ENCODE peak calls at places on chromosomes 16 and 17, in five cellular contexts. One of them, this sample, is unnamed.

GRCh38 chr17:75077490-75078096 is 10.2 kb upstream of the SLC16A5 start:
- DNase-seq in stimulated activated CD8-positive, alpha-beta memory T cell treated with anti-CD3 and anti-CD28 coated beads, Interleukin-4, amount 100 ng/mL, for 1 hour: peak
- DNase-seq in NCI-H1092 treated with DMSO at 0.1 percent for 48 hours: peak
- DNase-seq in activated naive CD8-positive, alpha-beta T cell treated with anti-CD3 and anti-CD28 coated beads for 36 hours: peak
- DNase-seq in COR-L47: no peak
- DNase-seq in this sample: peak

GRCh38 chr17:54948380-54948779 is 20.1 kb downstream of the COX11 start:
- DNase-seq in stimulated activated CD8-positive, alpha-beta memory T cell treated with anti-CD3 and anti-CD28 coated beads, Interleukin-4, amount 100 ng/mL, for 1 hour: no peak
- DNase-seq in NCI-H1092 treated with DMSO at 0.1 percent for 48 hours: no peak
- DNase-seq in activated naive CD8-positive, alpha-beta T cell treated with anti-CD3 and anti-CD28 coated beads for 36 hours: peak
- DNase-seq in COR-L47: no peak
- DNase-seq in this sample: no peak

GRCh38 chr17:79838541-79839274 is 532 bp downstream of the CBX4 start:
- DNase-seq in stimulated activated CD8-positive, alpha-beta memory T cell treated with anti-CD3 and anti-CD28 coated beads, Interleukin-4, amount 100 ng/mL, for 1 hour: no peak
- DNase-seq in NCI-H1092 treated with DMSO at 0.1 percent for 48 hours: peak
- DNase-seq in activated naive CD8-positive, alpha-beta T cell treated with anti-CD3 and anti-CD28 coated beads for 36 hours: peak
- DNase-seq in COR-L47: no peak
- DNase-seq in this sample: peak

GRCh38 chr16:82605863-82606620 is 20.7 kb upstream of the CDH13 start:
- DNase-seq in stimulated activated CD8-positive, alpha-beta memory T cell treated with anti-CD3 and anti-CD28 coated beads, Interleukin-4, amount 100 ng/mL, for 1 hour: no peak
- DNase-seq in NCI-H1092 treated with DMSO at 0.1 percent for 48 hours: no peak
- DNase-seq in activated naive CD8-positive, alpha-beta T cell treated with anti-CD3 and anti-CD28 coated beads for 36 hours: no peak
- DNase-seq in COR-L47: no peak
- DNase-seq in this sample: no peak

GRCh38 chr17:44599298-44600175 is 42.3 kb downstream of the FZD2 start:
- DNase-seq in stimulated activated CD8-positive, alpha-beta memory T cell treated with anti-CD3 and anti-CD28 coated beads, Interleukin-4, amount 100 ng/mL, for 1 hour: no peak
- DNase-seq in NCI-H1092 treated with DMSO at 0.1 percent for 48 hours: peak
- DNase-seq in activated naive CD8-positive, alpha-beta T cell treated with anti-CD3 and anti-CD28 coated beads for 36 hours: no peak
- DNase-seq in COR-L47: no peak
- DNase-seq in this sample: no peak

GRCh38 chr17:29633886-29634285 is 11.2 kb upstream of the CORO6 start:
- DNase-seq in stimulated activated CD8-positive, alpha-beta memory T cell treated with anti-CD3 and anti-CD28 coated beads, Interleukin-4, amount 100 ng/mL, for 1 hour: no peak
- DNase-seq in NCI-H1092 treated with DMSO at 0.1 percent for 48 hours: no peak
- DNase-seq in activated naive CD8-positive, alpha-beta T cell treated with anti-CD3 and anti-CD28 coated beads for 36 hours: no peak
- DNase-seq in COR-L47: no peak
- DNase-seq in this sample: no peak

GRCh38 chr16:53224932-53225533 is 170.2 kb downstream of the CHD9 start:
- DNase-seq in stimulated activated CD8-positive, alpha-beta memory T cell treated with anti-CD3 and anti-CD28 coated beads, Interleukin-4, amount 100 ng/mL, for 1 hour: no peak
- DNase-seq in NCI-H1092 treated with DMSO at 0.1 percent for 48 hours: no peak
- DNase-seq in activated naive CD8-positive, alpha-beta T cell treated with anti-CD3 and anti-CD28 coated beads for 36 hours: no peak
- DNase-seq in COR-L47: no peak
- DNase-seq in this sample: no peak

GRCh38 chr16:85369741-85370528 is 243.2 kb upstream of the GSE1 start:
- DNase-seq in stimulated activated CD8-positive, alpha-beta memory T cell treated with anti-CD3 and anti-CD28 coated beads, Interleukin-4, amount 100 ng/mL, for 1 hour: no peak
- DNase-seq in NCI-H1092 treated with DMSO at 0.1 percent for 48 hours: peak
- DNase-seq in activated naive CD8-positive, alpha-beta T cell treated with anti-CD3 and anti-CD28 coated beads for 36 hours: peak
- DNase-seq in COR-L47: no peak
- DNase-seq in this sample: no peak

GRCh38 chr17:1110524-1110843 is 69.3 kb downstream of the ABR start:
- DNase-seq in stimulated activated CD8-positive, alpha-beta memory T cell treated with anti-CD3 and anti-CD28 coated beads, Interleukin-4, amount 100 ng/mL, for 1 hour: no peak
- DNase-seq in NCI-H1092 treated with DMSO at 0.1 percent for 48 hours: no peak
- DNase-seq in activated naive CD8-positive, alpha-beta T cell treated with anti-CD3 and anti-CD28 coated beads for 36 hours: no peak
- DNase-seq in COR-L47: no peak
- DNase-seq in this sample: no peak

GRCh38 chr16:75948441-75948840 is 222.2 kb upstream of the CPHXL start:
- DNase-seq in stimulated activated CD8-positive, alpha-beta memory T cell treated with anti-CD3 and anti-CD28 coated beads, Interleukin-4, amount 100 ng/mL, for 1 hour: no peak
- DNase-seq in NCI-H1092 treated with DMSO at 0.1 percent for 48 hours: no peak
- DNase-seq in activated naive CD8-positive, alpha-beta T cell treated with anti-CD3 and anti-CD28 coated beads for 36 hours: no peak
- DNase-seq in COR-L47: no peak
- DNase-seq in this sample: peak

GRCh38 chr16:2719328-2720062 is 529 bp downstream of the PRSS27 start:
- DNase-seq in stimulated activated CD8-positive, alpha-beta memory T cell treated with anti-CD3 and anti-CD28 coated beads, Interleukin-4, amount 100 ng/mL, for 1 hour: no peak
- DNase-seq in NCI-H1092 treated with DMSO at 0.1 percent for 48 hours: no peak
- DNase-seq in activated naive CD8-positive, alpha-beta T cell treated with anti-CD3 and anti-CD28 coated beads for 36 hours: no peak
- DNase-seq in COR-L47: no peak
- DNase-seq in this sample: no peak

GRCh38 chr17:7513850-7514419 is 29.8 kb downstream of the POLR2A start:
- DNase-seq in stimulated activated CD8-positive, alpha-beta memory T cell treated with anti-CD3 and anti-CD28 coated beads, Interleukin-4, amount 100 ng/mL, for 1 hour: no peak
- DNase-seq in NCI-H1092 treated with DMSO at 0.1 percent for 48 hours: no peak
- DNase-seq in activated naive CD8-positive, alpha-beta T cell treated with anti-CD3 and anti-CD28 coated beads for 36 hours: no peak
- DNase-seq in COR-L47: no peak
- DNase-seq in this sample: no peak

GRCh38 chr16:87324411-87325275 is 7.5 kb upstream of the C16orf95 start:
- DNase-seq in stimulated activated CD8-positive, alpha-beta memory T cell treated with anti-CD3 and anti-CD28 coated beads, Interleukin-4, amount 100 ng/mL, for 1 hour: no peak
- DNase-seq in NCI-H1092 treated with DMSO at 0.1 percent for 48 hours: peak
- DNase-seq in activated naive CD8-positive, alpha-beta T cell treated with anti-CD3 and anti-CD28 coated beads for 36 hours: peak
- DNase-seq in COR-L47: peak
- DNase-seq in this sample: no peak

GRCh38 chr17:4554441-4554996 is 665 bp downstream of the MYBBP1A start:
- DNase-seq in stimulated activated CD8-positive, alpha-beta memory T cell treated with anti-CD3 and anti-CD28 coated beads, Interleukin-4, amount 100 ng/mL, for 1 hour: no peak
- DNase-seq in NCI-H1092 treated with DMSO at 0.1 percent for 48 hours: no peak
- DNase-seq in activated naive CD8-positive, alpha-beta T cell treated with anti-CD3 and anti-CD28 coated beads for 36 hours: no peak
- DNase-seq in COR-L47: no peak
- DNase-seq in this sample: no peak

GRCh38 chr17:45170280-45170975 is 8.8 kb downstream of the HEXIM2 start:
- DNase-seq in stimulated activated CD8-positive, alpha-beta memory T cell treated with anti-CD3 and anti-CD28 coated beads, Interleukin-4, amount 100 ng/mL, for 1 hour: no peak
- DNase-seq in NCI-H1092 treated with DMSO at 0.1 percent for 48 hours: no peak
- DNase-seq in activated naive CD8-positive, alpha-beta T cell treated with anti-CD3 and anti-CD28 coated beads for 36 hours: no peak
- DNase-seq in COR-L47: no peak
- DNase-seq in this sample: no peak

GRCh38 chr17:41004397-41004796 is 4.5 kb downstream of the KRTAP3-1 start:
- DNase-seq in stimulated activated CD8-positive, alpha-beta memory T cell treated with anti-CD3 and anti-CD28 coated beads, Interleukin-4, amount 100 ng/mL, for 1 hour: no peak
- DNase-seq in NCI-H1092 treated with DMSO at 0.1 percent for 48 hours: no peak
- DNase-seq in activated naive CD8-positive, alpha-beta T cell treated with anti-CD3 and anti-CD28 coated beads for 36 hours: no peak
- DNase-seq in COR-L47: no peak
- DNase-seq in this sample: no peak

GRCh38 chr16:57826706-57827625 is 24.7 kb upstream of the KIFC3 start:
- DNase-seq in stimulated activated CD8-positive, alpha-beta memory T cell treated with anti-CD3 and anti-CD28 coated beads, Interleukin-4, amount 100 ng/mL, for 1 hour: no peak
- DNase-seq in NCI-H1092 treated with DMSO at 0.1 percent for 48 hours: peak
- DNase-seq in activated naive CD8-positive, alpha-beta T cell treated with anti-CD3 and anti-CD28 coated beads for 36 hours: no peak
- DNase-seq in COR-L47: no peak
- DNase-seq in this sample: no peak

GRCh38 chr17:63446981-63447687 is 1.0 kb upstream of the CYB561 start:
- DNase-seq in stimulated activated CD8-positive, alpha-beta memory T cell treated with anti-CD3 and anti-CD28 coated beads, Interleukin-4, amount 100 ng/mL, for 1 hour: no peak
- DNase-seq in NCI-H1092 treated with DMSO at 0.1 percent for 48 hours: peak
- DNase-seq in activated naive CD8-positive, alpha-beta T cell treated with anti-CD3 and anti-CD28 coated beads for 36 hours: peak
- DNase-seq in COR-L47: peak
- DNase-seq in this sample: no peak

This sample was measured in putamen.